ENCODE peak calls at places on chromosome 19, in seven cellular contexts. O, E, J, K, F, V and G are unnamed samples.
A peak's percentile ranks its signal among the peaks of the same experiment; 100 is the strongest.

GRCh38 chr19:4260605-4261191 is 13.8 kb downstream of the YJU2 start:
- DNase-seq in O (no peak), E (no peak), J (no peak), K (no peak), F (no peak), V (no peak), G (no peak)

GRCh38 chr19:34254552-34255432 is at the start of gene GARRE1:
- DNase-seq in O (no peak), E (no peak), J (peak; percentile 56), K (no peak), F (peak; percentile 37), V (peak; percentile 96), G (no peak)

GRCh38 chr19:54209748-54210494 is 9.3 kb downstream of the RPS9 start:
- DNase-seq in O (peak; percentile 40), E (peak; percentile 99), J (peak; percentile 98), K (peak; percentile 91), F (peak; percentile 99), V (peak; percentile 90), G (peak; percentile 94)

GRCh38 chr19:6866646-6867255 is 20.6 kb upstream of the ADGRE1 start:
- DNase-seq in O (no peak), E (no peak), J (no peak), K (no peak), F (no peak), V (no peak), G (no peak)

GRCh38 chr19:4284176-4284958 is 5.3 kb downstream of the SHD start:
- DNase-seq in O (peak; percentile 77), E (peak; percentile 9), J (no peak), K (no peak), F (peak; percentile 19), V (peak; percentile 93), G (no peak)

GRCh38 chr19:42487025-42487797 is 41.1 kb downstream of the CEACAM1 start:
- DNase-seq in O (no peak), E (no peak), J (no peak), K (no peak), F (no peak), V (no peak), G (no peak)

GRCh38 chr19:19388568-19389555 is 16.6 kb upstream of the GATAD2A start:
- DNase-seq in O (no peak), E (no peak), J (no peak), K (no peak), F (peak; percentile 20), V (no peak), G (no peak)

GRCh38 chr19:7915250-7916136 is 863 bp downstream of the TGFBR3L start:
- DNase-seq in O (no peak), E (no peak), J (no peak), K (no peak), F (no peak), V (no peak), G (no peak)

GRCh38 chr19:36972594-36972993 is 56.5 kb downstream of the ZNF568 start:
- DNase-seq in O (no peak), E (no peak), J (no peak), K (peak; percentile 65), F (no peak), V (no peak), G (no peak)

GRCh38 chr19:39481229-39481545 is 549 bp downstream of the TIMM50 start:
- DNase-seq in O (no peak), E (no peak), J (no peak), K (no peak), F (no peak), V (no peak), G (no peak)

GRCh38 chr19:39481676-39482075 is 1.0 kb downstream of the TIMM50 start:
- DNase-seq in O (no peak), E (no peak), J (no peak), K (no peak), F (no peak), V (no peak), G (no peak)

GRCh38 chr19:39480337-39481228 is at the start of gene TIMM50:
- DNase-seq in O (peak; percentile 90), E (peak; percentile 96), J (peak; percentile 92), K (peak; percentile 97), F (peak; percentile 93), V (peak; percentile 97), G (peak; percentile 87)

GRCh38 chr19:39483141-39483540 is 2.5 kb downstream of the TIMM50 start:
- DNase-seq in O (no peak), E (no peak), J (no peak), K (no peak), F (no peak), V (no peak), G (no peak)

GRCh38 chr19:39479916-39480315 is 722 bp upstream of the TIMM50 start:
- DNase-seq in O (no peak), E (no peak), J (no peak), K (no peak), F (no peak), V (no peak), G (no peak)
- H3K4me3 ChIP-seq in O (peak overlapping the region; percentile 100), E (peak overlapping the region; percentile 99), J (peak overlapping the region; percentile 99), K (peak overlapping the region; percentile 95), F (peak overlapping the region; percentile 99), V (peak overlapping the region; percentile 70), G (peak overlapping the region; percentile 97)

GRCh38 chr19:49067554-49067953 is 2.9 kb upstream of the NTF4 start:
- DNase-seq in O (no peak), E (no peak), J (no peak), K (no peak), F (no peak), V (no peak), G (no peak)

GRCh38 chr19:49065905-49066512 is 1.4 kb upstream of the NTF4 start:
- DNase-seq in O (no peak), E (no peak), J (no peak), K (no peak), F (no peak), V (no peak), G (no peak)

GRCh38 chr19:49064029-49064629 is 489 bp downstream of the NTF4 start:
- DNase-seq in O (no peak), E (no peak), J (no peak), K (no peak), F (no peak), V (no peak), G (no peak)

GRCh38 chr19:49061445-49061844 is 3.2 kb downstream of the NTF4 start:
- DNase-seq in O (no peak), E (no peak), J (no peak), K (no peak), F (no peak), V (no peak), G (no peak)

DNA sequence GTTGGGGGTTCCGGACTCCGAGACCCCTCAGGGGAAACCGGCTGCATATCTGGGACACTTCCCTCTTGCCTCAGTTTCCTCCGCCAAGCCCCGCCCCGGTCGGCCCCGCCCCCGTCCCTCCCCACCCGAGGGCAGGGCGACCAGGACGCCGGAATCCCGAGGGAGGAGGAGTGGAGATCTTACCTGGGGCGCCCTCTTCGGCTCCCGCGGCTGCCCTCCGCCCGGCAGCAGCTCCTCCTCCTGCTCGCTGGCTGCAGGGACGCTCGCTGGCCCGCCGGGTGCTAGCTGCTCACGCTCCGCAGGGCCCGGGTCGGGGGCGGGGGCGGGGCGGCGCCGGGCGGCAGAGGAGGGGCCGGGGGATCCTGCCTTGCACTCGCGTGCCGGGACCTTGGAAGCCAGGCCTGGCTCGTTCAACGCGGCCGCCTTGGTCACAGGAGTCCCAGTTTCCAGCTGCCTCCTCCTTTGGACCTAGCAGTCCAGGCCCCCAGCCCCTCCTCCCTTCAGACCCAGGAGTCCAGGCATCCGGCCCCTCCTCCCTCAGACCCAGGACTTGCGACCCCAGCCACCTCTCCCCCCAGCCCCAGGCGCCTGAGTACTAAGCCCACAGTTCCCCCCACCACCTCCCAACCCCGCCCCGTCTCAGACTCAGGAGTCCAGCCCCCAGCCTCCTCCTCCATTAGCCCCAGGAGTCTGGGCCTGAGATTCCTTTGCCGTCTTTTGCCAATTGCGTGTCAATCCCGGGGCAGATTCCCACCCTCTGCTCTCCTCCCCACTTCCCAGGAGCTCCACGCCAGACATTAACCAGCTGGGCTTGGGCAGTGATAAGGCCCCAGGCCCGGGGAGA is at the start of gene NTF4:
- DNase-seq in O (no peak), E (no peak), J (peak; percentile 21), K (no peak), F (no peak), V (peak; percentile 61), G (no peak)
- TF ChIP-seq CTCF in O (no peak), E (no peak), J (no peak), K (no peak), F (no peak), V (peak; percentile 11), G (no peak)

GRCh38 chr19:32039446-32039845 is 306.0 kb upstream of the ZNF507 start:
- DNase-seq in O (no peak), E (no peak), J (no peak), K (no peak), F (no peak), V (no peak), G (no peak)

GRCh38 chr19:32037998-32038732 is 307.2 kb upstream of the ZNF507 start:
- DNase-seq in O (no peak), E (no peak), J (no peak), K (no peak), F (no peak), V (no peak), G (no peak)

GRCh38 chr19:32040246-32040645 is 305.2 kb upstream of the ZNF507 start:
- DNase-seq in O (no peak), E (no peak), J (no peak), K (no peak), F (no peak), V (no peak), G (no peak)

GRCh38 chr19:32041681-32042292 is 303.6 kb upstream of the ZNF507 start:
- DNase-seq in O (no peak), E (peak; percentile 10), J (peak; percentile 43), K (no peak), F (peak; percentile 49), V (peak; percentile 29), G (peak; percentile 28)
- H3K4me3 ChIP-seq in O (no peak overlapping the region), E (no peak overlapping the region), J (no peak overlapping the region), K (no peak overlapping the region), F (no peak overlapping the region), V (no peak overlapping the region), G (no peak overlapping the region)

GRCh38 chr19:56839665-56840451 is 668 bp downstream of the PEG3 start:
- DNase-seq in O (no peak), E (peak; percentile 72), J (peak; percentile 70), K (peak; percentile 98), F (peak; percentile 67), V (no peak), G (no peak)

GRCh38 chr19:56840452-56841193 is at the start of the genes PEG3 and ZIM2:
- DNase-seq in O (no peak), E (no peak), J (peak; percentile 1), K (peak; percentile 78), F (no peak), V (no peak), G (no peak)

GRCh38 chr19:56842421-56842820 is 1.9 kb upstream of the PEG3 start:
- DNase-seq in O (no peak), E (no peak), J (no peak), K (no peak), F (no peak), V (no peak), G (no peak)

GRCh38 chr19:56838930-56839664 is 1.4 kb downstream of the PEG3 start:
- DNase-seq in O (no peak), E (peak; percentile 77), J (peak; percentile 77), K (peak; percentile 98), F (peak; percentile 75), V (no peak), G (peak; percentile 97)

GRCh38 chr19:56841194-56841546 is 644 bp upstream of the PEG3 start:
- DNase-seq in O (no peak), E (no peak), J (no peak), K (no peak), F (no peak), V (no peak), G (no peak)
- TF ChIP-seq CTCF in O (no peak), E (no peak), J (no peak), K (no peak), F (no peak), V (no peak), G (no peak)